ENCODE peak calls at places on chromosomes 6 and 20, in six cellular contexts. R, J, D, I, S and L are unnamed samples.

GRCh38 chr6:30781697-30782424 is 37.5 kb upstream of the IER3 start:
- DNase-seq in R (peak; percentile 97), J (no peak), D (peak; percentile 98), I (peak; percentile 97), S (peak; percentile 70), L (no peak)

GRCh38 chr20:38239406-38239805 is 21.1 kb downstream of the KIAA1755 start:
- DNase-seq in R (no peak), J (no peak), D (no peak), I (no peak), S (no peak), L (no peak)

GRCh38 chr6:15400572-15401004 is 154.7 kb downstream of the JARID2 start:
- DNase-seq in R (peak; percentile 78), J (peak; percentile 29), D (no peak), I (peak; percentile 78), S (no peak), L (no peak)

GRCh38 chr6:36888654-36889481 is 3.1 kb downstream of the C6orf89 start:
- DNase-seq in R (no peak), J (no peak), D (no peak), I (no peak), S (no peak), L (no peak)

GRCh38 chr6:17054647-17055046 is 47.2 kb upstream of the STMND1 start:
- DNase-seq in R (no peak), J (no peak), D (peak; percentile 16), I (no peak), S (no peak), L (no peak)

GRCh38 chr6:17226766-17227338 is 54.3 kb upstream of the RBM24 start:
- DNase-seq in R (no peak), J (no peak), D (no peak), I (no peak), S (no peak), L (no peak)

GRCh38 chr20:4714818-4715217 is 6.9 kb upstream of the PRND start:
- DNase-seq in R (no peak), J (no peak), D (no peak), I (no peak), S (no peak), L (no peak)

GRCh38 chr6:29810371-29810770 is 17.3 kb upstream of the HLA-G start:
- DNase-seq in R (no peak), J (no peak), D (no peak), I (no peak), S (no peak), L (no peak)

GRCh38 chr6:148997863-148998262 is 251.0 kb downstream of the UST start:
- DNase-seq in R (no peak), J (no peak), D (no peak), I (no peak), S (no peak), L (no peak)

GRCh38 chr6:110255356-110255755 is 75.1 kb downstream of the CDC40 start:
- DNase-seq in R (peak; percentile 4), J (no peak), D (peak; percentile 30), I (peak; percentile 18), S (peak; percentile 4), L (no peak)

GRCh38 chr20:32753731-32754130 is 8.5 kb upstream of the DNMT3B start:
- DNase-seq in R (no peak), J (no peak), D (no peak), I (no peak), S (no peak), L (no peak)

GRCh38 chr6:29014729-29015608 is 9.9 kb upstream of the ZNF311 start:
- DNase-seq in R (no peak), J (no peak), D (no peak), I (no peak), S (no peak), L (no peak)

GRCh38 chr6:130831598-130831997 is 4.4 kb downstream of the SMLR1 start:
- DNase-seq in R (no peak), J (no peak), D (no peak), I (no peak), S (no peak), L (no peak)

GRCh38 chr6:109760208-109760607 is 69.1 kb downstream of the FIG4 start:
- DNase-seq in R (no peak), J (no peak), D (peak; percentile 21), I (no peak), S (no peak), L (no peak)

GRCh38 chr6:144667517-144667916 is 382.4 kb downstream of the UTRN start:
- DNase-seq in R (no peak), J (no peak), D (no peak), I (no peak), S (no peak), L (no peak)

GRCh38 chr20:44746367-44747165 is 901 bp downstream of the KCNK15 start:
- DNase-seq in R (no peak), J (no peak), D (no peak), I (no peak), S (no peak), L (no peak)

GRCh38 chr20:50872562-50873288 is 58.5 kb downstream of the ADNP start:
- DNase-seq in R (no peak), J (no peak), D (no peak), I (no peak), S (no peak), L (no peak)

GRCh38 chr20:44700306-44700705 is 14.9 kb upstream of the CCN5 start:
- DNase-seq in R (no peak), J (no peak), D (no peak), I (no peak), S (no peak), L (no peak)

GRCh38 chr6:89706121-89706520 is 67.6 kb upstream of the LYRM2 start:
- DNase-seq in R (no peak), J (no peak), D (no peak), I (no peak), S (no peak), L (no peak)

GRCh38 chr6:90284745-90285481 is 11.7 kb downstream of the BACH2 start:
- DNase-seq in R (no peak), J (no peak), D (peak; percentile 54), I (no peak), S (peak; percentile 69), L (peak; percentile 74)

GRCh38 chr6:56669585-56669984 is 26.9 kb upstream of the DST start:
- DNase-seq in R (no peak), J (no peak), D (no peak), I (no peak), S (no peak), L (no peak)

GRCh38 chr20:16349518-16350295 is 223.5 kb downstream of the KIF16B start:
- DNase-seq in R (no peak), J (no peak), D (no peak), I (no peak), S (no peak), L (no peak)

GRCh38 chr6:28809947-28810654 is 113.7 kb downstream of the TRIM27 start:
- DNase-seq in R (no peak), J (no peak), D (peak; percentile 30), I (no peak), S (no peak), L (no peak)

GRCh38 chr6:113870917-113871316 is 13.8 kb downstream of the MARCKS start:
- DNase-seq in R (no peak), J (no peak), D (no peak), I (no peak), S (no peak), L (no peak)

GRCh38 chr6:113162739-113163138 is 694.4 kb upstream of the MARCKS start:
- DNase-seq in R (no peak), J (no peak), D (no peak), I (no peak), S (no peak), L (no peak)

GRCh38 chr6:26006086-26006939 is 43.7 kb downstream of the TRIM38 start:
- DNase-seq in R (no peak), J (no peak), D (no peak), I (no peak), S (no peak), L (no peak)

GRCh38 chr6:25998379-25998778 is 35.8 kb downstream of the TRIM38 start:
- DNase-seq in R (no peak), J (no peak), D (no peak), I (no peak), S (no peak), L (no peak)

GRCh38 chr6:26000366-26000886 is 37.8 kb downstream of the TRIM38 start:
- DNase-seq in R (no peak), J (no peak), D (no peak), I (no peak), S (no peak), L (no peak)

GRCh38 chr6:26003102-26003694 is 40.6 kb downstream of the TRIM38 start:
- DNase-seq in R (peak; percentile 73), J (peak; percentile 38), D (peak; percentile 64), I (peak; percentile 47), S (no peak), L (no peak)
- TF ChIP-seq CTCF in R (peak; percentile 83), J (peak; percentile 90), D (peak; percentile 63), I (peak; percentile 85), S (peak; percentile 78), L (peak; percentile 78)

GRCh38 chr6:80728830-80729229 is 622.4 kb downstream of the BCKDHB start:
- DNase-seq in R (no peak), J (no peak), D (no peak), I (no peak), S (no peak), L (no peak)

GRCh38 chr6:80720824-80721223 is 614.4 kb downstream of the BCKDHB start:
- DNase-seq in R (no peak), J (no peak), D (no peak), I (no peak), S (no peak), L (no peak)

GRCh38 chr6:80728340-80728739 is 621.9 kb downstream of the BCKDHB start:
- DNase-seq in R (no peak), J (no peak), D (no peak), I (no peak), S (no peak), L (no peak)

DNA sequence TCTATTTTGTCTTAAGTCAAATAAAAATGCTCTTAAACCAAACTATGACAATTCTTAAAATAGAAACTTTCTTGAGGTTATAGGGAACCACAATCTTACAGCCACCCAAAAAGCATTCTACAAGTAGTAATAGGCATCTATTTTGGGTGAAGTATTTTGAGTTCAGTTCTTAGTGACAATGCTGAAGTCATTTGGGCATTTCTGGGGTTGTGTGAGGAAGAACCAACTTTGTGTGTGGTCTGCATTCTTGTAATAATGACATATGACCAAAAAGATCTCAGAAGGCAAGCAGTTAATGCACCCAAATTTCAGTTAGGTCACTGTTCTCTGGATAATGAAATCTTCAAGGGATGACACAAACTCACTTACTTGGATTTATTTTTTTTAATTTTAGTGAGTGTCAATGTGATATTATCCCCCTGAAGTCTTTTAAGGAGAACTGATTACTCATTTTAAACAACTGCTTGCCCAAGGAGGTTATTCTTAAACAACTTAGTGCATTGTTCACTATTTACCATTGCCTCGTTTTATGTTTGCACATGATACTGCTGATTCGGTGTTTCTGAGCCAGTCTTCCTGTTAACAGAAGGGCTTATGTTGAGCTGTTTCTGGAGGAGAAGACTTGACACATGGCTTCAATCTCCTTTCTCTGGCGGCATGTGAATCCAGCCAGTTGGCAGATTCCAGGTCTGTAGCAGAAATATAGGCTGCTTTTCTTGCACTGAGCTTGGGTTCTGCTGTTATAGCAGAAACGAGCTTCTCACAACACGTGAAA is 618.9 kb downstream of the BCKDHB start:
- DNase-seq in R (no peak), J (no peak), D (no peak), I (no peak), S (no peak), L (no peak)
- TF ChIP-seq CTCF in R (no peak), J (no peak), D (no peak), I (no peak), S (no peak), L (no peak)

GRCh38 chr6:135497412-135498177 is at the start of gene AHI1:
- DNase-seq in R (peak; percentile 91), J (peak; percentile 80), D (peak; percentile 93), I (peak; percentile 96), S (peak; percentile 91), L (peak; percentile 83)
- TF ChIP-seq CTCF in R (peak; percentile 27), J (no peak), D (no peak), I (no peak), S (no peak), L (no peak)

GRCh38 chr6:4844108-4844507 is 67.9 kb downstream of the CDYL start:
- DNase-seq in R (no peak), J (no peak), D (no peak), I (no peak), S (no peak), L (no peak)
- TF ChIP-seq CTCF in R (no peak), J (peak; percentile 26), D (peak; percentile 35), I (no peak), S (peak; percentile 36), L (peak; percentile 49)